ENCODE peak calls at places on chromosome 21, in nine cellular contexts. One of them, this sample, is unnamed.

GRCh38 chr21:46118871-46119564 is 21.1 kb downstream of the COL6A2 start:
- DNase-seq in stimulated activated CD8-positive, alpha-beta memory T cell treated with anti-CD3 and anti-CD28 coated beads, Interleukin-7, amount 100 ng/mL, for 1 hour: no peak
- DNase-seq in activated naive CD4-positive, alpha-beta T cell treated with anti-CD3 and anti-CD28 coated beads, Interleukin-2, amount 50 U/mL, for 16 hours: peak; percentile 7
- DNase-seq in germinal center: no peak
- DNase-seq in hepatocyte: no peak
- DNase-seq in ureter: no peak
- DNase-seq in tibial nerve: peak; percentile 9
- DNase-seq in IMR-90: no peak
- DNase-seq in adipocyte: no peak
- DNase-seq in this sample: no peak

GRCh38 chr21:42848932-42849758 is 30.2 kb downstream of the WDR4 start:
- DNase-seq in adipocyte: no peak
- DNase-seq in tibial nerve: no peak
- DNase-seq in IMR-90: no peak
- DNase-seq in germinal center: no peak
- DNase-seq in stimulated activated CD8-positive, alpha-beta memory T cell treated with anti-CD3 and anti-CD28 coated beads, Interleukin-7, amount 100 ng/mL, for 1 hour: no peak
- DNase-seq in ureter: no peak
- DNase-seq in activated naive CD4-positive, alpha-beta T cell treated with anti-CD3 and anti-CD28 coated beads, Interleukin-2, amount 50 U/mL, for 16 hours: no peak
- DNase-seq in hepatocyte: no peak
- DNase-seq in this sample: no peak

GRCh38 chr21:17848228-17848627 is 29.1 kb upstream of the C21orf91 start:
- DNase-seq in stimulated activated CD8-positive, alpha-beta memory T cell treated with anti-CD3 and anti-CD28 coated beads, Interleukin-7, amount 100 ng/mL, for 1 hour: no peak
- DNase-seq in activated naive CD4-positive, alpha-beta T cell treated with anti-CD3 and anti-CD28 coated beads, Interleukin-2, amount 50 U/mL, for 16 hours: no peak
- DNase-seq in ureter: peak; percentile 44
- DNase-seq in hepatocyte: peak; percentile 9
- DNase-seq in IMR-90: peak; percentile 97
- DNase-seq in adipocyte: peak; percentile 79
- DNase-seq in germinal center: no peak
- DNase-seq in tibial nerve: no peak
- DNase-seq in this sample: no peak

GRCh38 chr21:36542312-36543101 is 62.6 kb upstream of the CLDN14 start:
- DNase-seq in adipocyte: no peak
- DNase-seq in ureter: no peak
- DNase-seq in IMR-90: no peak
- DNase-seq in tibial nerve: no peak
- DNase-seq in hepatocyte: peak; percentile 23
- DNase-seq in stimulated activated CD8-positive, alpha-beta memory T cell treated with anti-CD3 and anti-CD28 coated beads, Interleukin-7, amount 100 ng/mL, for 1 hour: no peak
- DNase-seq in activated naive CD4-positive, alpha-beta T cell treated with anti-CD3 and anti-CD28 coated beads, Interleukin-2, amount 50 U/mL, for 16 hours: no peak
- DNase-seq in germinal center: peak; percentile 78
- DNase-seq in this sample: peak; percentile 48

GRCh38 chr21:44377201-44377921 is 23.9 kb downstream of the TRPM2 start:
- DNase-seq in IMR-90: no peak
- DNase-seq in stimulated activated CD8-positive, alpha-beta memory T cell treated with anti-CD3 and anti-CD28 coated beads, Interleukin-7, amount 100 ng/mL, for 1 hour: no peak
- DNase-seq in ureter: peak; percentile 43
- DNase-seq in hepatocyte: no peak
- DNase-seq in adipocyte: no peak
- DNase-seq in germinal center: no peak
- DNase-seq in activated naive CD4-positive, alpha-beta T cell treated with anti-CD3 and anti-CD28 coated beads, Interleukin-2, amount 50 U/mL, for 16 hours: no peak
- DNase-seq in tibial nerve: no peak
- DNase-seq in this sample: no peak

GRCh38 chr21:45256912-45257672 is 30.6 kb downstream of the POFUT2 start:
- DNase-seq in tibial nerve: no peak
- DNase-seq in stimulated activated CD8-positive, alpha-beta memory T cell treated with anti-CD3 and anti-CD28 coated beads, Interleukin-7, amount 100 ng/mL, for 1 hour: no peak
- DNase-seq in hepatocyte: no peak
- DNase-seq in IMR-90: no peak
- DNase-seq in adipocyte: no peak
- DNase-seq in germinal center: no peak
- DNase-seq in ureter: peak; percentile 38
- DNase-seq in activated naive CD4-positive, alpha-beta T cell treated with anti-CD3 and anti-CD28 coated beads, Interleukin-2, amount 50 U/mL, for 16 hours: no peak
- DNase-seq in this sample: no peak

GRCh38 chr21:45818904-45819285 is 162.7 kb upstream of the COL6A1 start:
- DNase-seq in IMR-90: peak; percentile 84
- DNase-seq in activated naive CD4-positive, alpha-beta T cell treated with anti-CD3 and anti-CD28 coated beads, Interleukin-2, amount 50 U/mL, for 16 hours: peak; percentile 88
- DNase-seq in hepatocyte: peak; percentile 69
- DNase-seq in ureter: peak; percentile 38
- DNase-seq in germinal center: no peak
- DNase-seq in stimulated activated CD8-positive, alpha-beta memory T cell treated with anti-CD3 and anti-CD28 coated beads, Interleukin-7, amount 100 ng/mL, for 1 hour: peak; percentile 11
- DNase-seq in tibial nerve: no peak
- DNase-seq in adipocyte: peak; percentile 44
- DNase-seq in this sample: no peak

GRCh38 chr21:17491716-17492414 is 21.0 kb upstream of the CXADR start:
- DNase-seq in ureter: no peak
- DNase-seq in adipocyte: peak; percentile 92
- DNase-seq in IMR-90: peak; percentile 99
- DNase-seq in stimulated activated CD8-positive, alpha-beta memory T cell treated with anti-CD3 and anti-CD28 coated beads, Interleukin-7, amount 100 ng/mL, for 1 hour: no peak
- DNase-seq in tibial nerve: no peak
- DNase-seq in activated naive CD4-positive, alpha-beta T cell treated with anti-CD3 and anti-CD28 coated beads, Interleukin-2, amount 50 U/mL, for 16 hours: no peak
- DNase-seq in germinal center: no peak
- DNase-seq in hepatocyte: peak; percentile 21
- DNase-seq in this sample: no peak

GRCh38 chr21:34878501-34878900 is 170.6 kb downstream of the RUNX1 start:
- DNase-seq in hepatocyte: no peak
- DNase-seq in adipocyte: no peak
- DNase-seq in germinal center: no peak
- DNase-seq in ureter: peak; percentile 63
- DNase-seq in activated naive CD4-positive, alpha-beta T cell treated with anti-CD3 and anti-CD28 coated beads, Interleukin-2, amount 50 U/mL, for 16 hours: no peak
- DNase-seq in tibial nerve: no peak
- DNase-seq in stimulated activated CD8-positive, alpha-beta memory T cell treated with anti-CD3 and anti-CD28 coated beads, Interleukin-7, amount 100 ng/mL, for 1 hour: no peak
- DNase-seq in IMR-90: no peak
- DNase-seq in this sample: no peak

GRCh38 chr21:44914176-44914874 is 6.4 kb downstream of the ITGB2 start:
- DNase-seq in germinal center: peak; percentile 49
- DNase-seq in ureter: no peak
- DNase-seq in hepatocyte: no peak
- DNase-seq in activated naive CD4-positive, alpha-beta T cell treated with anti-CD3 and anti-CD28 coated beads, Interleukin-2, amount 50 U/mL, for 16 hours: no peak
- DNase-seq in IMR-90: no peak
- DNase-seq in tibial nerve: no peak
- DNase-seq in adipocyte: no peak
- DNase-seq in stimulated activated CD8-positive, alpha-beta memory T cell treated with anti-CD3 and anti-CD28 coated beads, Interleukin-7, amount 100 ng/mL, for 1 hour: no peak
- DNase-seq in this sample: peak; percentile 72

GRCh38 chr21:26506951-26507350 is 66.1 kb downstream of the CYYR1 start:
- DNase-seq in hepatocyte: peak; percentile 11
- DNase-seq in tibial nerve: no peak
- DNase-seq in IMR-90: peak; percentile 7
- DNase-seq in adipocyte: peak; percentile 81
- DNase-seq in germinal center: no peak
- DNase-seq in stimulated activated CD8-positive, alpha-beta memory T cell treated with anti-CD3 and anti-CD28 coated beads, Interleukin-7, amount 100 ng/mL, for 1 hour: no peak
- DNase-seq in ureter: no peak
- DNase-seq in activated naive CD4-positive, alpha-beta T cell treated with anti-CD3 and anti-CD28 coated beads, Interleukin-2, amount 50 U/mL, for 16 hours: no peak
- DNase-seq in this sample: no peak

GRCh38 chr21:42541618-42542017 is 28.0 kb downstream of the SLC37A1 start:
- DNase-seq in IMR-90: no peak
- DNase-seq in tibial nerve: no peak
- DNase-seq in germinal center: no peak
- DNase-seq in adipocyte: no peak
- DNase-seq in activated naive CD4-positive, alpha-beta T cell treated with anti-CD3 and anti-CD28 coated beads, Interleukin-2, amount 50 U/mL, for 16 hours: no peak
- DNase-seq in stimulated activated CD8-positive, alpha-beta memory T cell treated with anti-CD3 and anti-CD28 coated beads, Interleukin-7, amount 100 ng/mL, for 1 hour: no peak
- DNase-seq in ureter: no peak
- DNase-seq in hepatocyte: no peak
- DNase-seq in this sample: no peak

GRCh38 chr21:42414928-42415769 is 11.4 kb downstream of the UBASH3A start:
- DNase-seq in ureter: no peak
- DNase-seq in tibial nerve: no peak
- DNase-seq in activated naive CD4-positive, alpha-beta T cell treated with anti-CD3 and anti-CD28 coated beads, Interleukin-2, amount 50 U/mL, for 16 hours: peak; percentile 93
- DNase-seq in stimulated activated CD8-positive, alpha-beta memory T cell treated with anti-CD3 and anti-CD28 coated beads, Interleukin-7, amount 100 ng/mL, for 1 hour: peak; percentile 73
- DNase-seq in IMR-90: peak; percentile 78
- DNase-seq in germinal center: peak; percentile 69
- DNase-seq in hepatocyte: no peak
- DNase-seq in adipocyte: peak; percentile 8
- DNase-seq in this sample: no peak

GRCh38 chr21:43911935-43912487 is 47.0 kb downstream of the AGPAT3 start:
- DNase-seq in hepatocyte: no peak
- DNase-seq in tibial nerve: no peak
- DNase-seq in activated naive CD4-positive, alpha-beta T cell treated with anti-CD3 and anti-CD28 coated beads, Interleukin-2, amount 50 U/mL, for 16 hours: no peak
- DNase-seq in adipocyte: no peak
- DNase-seq in germinal center: no peak
- DNase-seq in stimulated activated CD8-positive, alpha-beta memory T cell treated with anti-CD3 and anti-CD28 coated beads, Interleukin-7, amount 100 ng/mL, for 1 hour: no peak
- DNase-seq in ureter: no peak
- DNase-seq in IMR-90: no peak
- DNase-seq in this sample: no peak

GRCh38 chr21:8989261-8989882 is 1532.0 kb upstream of the TPTE start:
- DNase-seq in IMR-90: no peak
- DNase-seq in hepatocyte: no peak
- DNase-seq in ureter: no peak
- DNase-seq in activated naive CD4-positive, alpha-beta T cell treated with anti-CD3 and anti-CD28 coated beads, Interleukin-2, amount 50 U/mL, for 16 hours: no peak
- DNase-seq in stimulated activated CD8-positive, alpha-beta memory T cell treated with anti-CD3 and anti-CD28 coated beads, Interleukin-7, amount 100 ng/mL, for 1 hour: no peak
- DNase-seq in germinal center: no peak
- DNase-seq in tibial nerve: no peak
- DNase-seq in adipocyte: no peak
- DNase-seq in this sample: peak; percentile 41

GRCh38 chr21:15289896-15290841 is 225.4 kb upstream of the NRIP1 start:
- DNase-seq in ureter: no peak
- DNase-seq in germinal center: no peak
- DNase-seq in hepatocyte: peak; percentile 62
- DNase-seq in tibial nerve: no peak
- DNase-seq in adipocyte: no peak
- DNase-seq in IMR-90: no peak
- DNase-seq in activated naive CD4-positive, alpha-beta T cell treated with anti-CD3 and anti-CD28 coated beads, Interleukin-2, amount 50 U/mL, for 16 hours: no peak
- DNase-seq in stimulated activated CD8-positive, alpha-beta memory T cell treated with anti-CD3 and anti-CD28 coated beads, Interleukin-7, amount 100 ng/mL, for 1 hour: no peak
- DNase-seq in this sample: no peak

GRCh38 chr21:38993561-38993960 is 187.8 kb downstream of the ETS2 start:
- DNase-seq in IMR-90: peak; percentile 92
- DNase-seq in stimulated activated CD8-positive, alpha-beta memory T cell treated with anti-CD3 and anti-CD28 coated beads, Interleukin-7, amount 100 ng/mL, for 1 hour: no peak
- DNase-seq in adipocyte: peak; percentile 93
- DNase-seq in germinal center: no peak
- DNase-seq in tibial nerve: no peak
- DNase-seq in ureter: peak; percentile 87
- DNase-seq in activated naive CD4-positive, alpha-beta T cell treated with anti-CD3 and anti-CD28 coated beads, Interleukin-2, amount 50 U/mL, for 16 hours: no peak
- DNase-seq in hepatocyte: peak; percentile 71
- DNase-seq in this sample: no peak

GRCh38 chr21:17732306-17732705 is 86.8 kb downstream of the C21orf91 start:
- DNase-seq in activated naive CD4-positive, alpha-beta T cell treated with anti-CD3 and anti-CD28 coated beads, Interleukin-2, amount 50 U/mL, for 16 hours: no peak
- DNase-seq in adipocyte: peak; percentile 36
- DNase-seq in tibial nerve: no peak
- DNase-seq in germinal center: no peak
- DNase-seq in hepatocyte: no peak
- DNase-seq in stimulated activated CD8-positive, alpha-beta memory T cell treated with anti-CD3 and anti-CD28 coated beads, Interleukin-7, amount 100 ng/mL, for 1 hour: no peak
- DNase-seq in IMR-90: peak; percentile 5
- DNase-seq in ureter: no peak
- DNase-seq in this sample: no peak

GRCh38 chr21:33348728-33349127 is 24.0 kb downstream of the IFNAR1 start:
- DNase-seq in stimulated activated CD8-positive, alpha-beta memory T cell treated with anti-CD3 and anti-CD28 coated beads, Interleukin-7, amount 100 ng/mL, for 1 hour: no peak
- DNase-seq in IMR-90: no peak
- DNase-seq in hepatocyte: no peak
- DNase-seq in activated naive CD4-positive, alpha-beta T cell treated with anti-CD3 and anti-CD28 coated beads, Interleukin-2, amount 50 U/mL, for 16 hours: no peak
- DNase-seq in germinal center: no peak
- DNase-seq in tibial nerve: no peak
- DNase-seq in ureter: no peak
- DNase-seq in adipocyte: peak; percentile 18
- DNase-seq in this sample: no peak

GRCh38 chr21:46195595-46196195 is 11.4 kb upstream of the SPATC1L start:
- DNase-seq in activated naive CD4-positive, alpha-beta T cell treated with anti-CD3 and anti-CD28 coated beads, Interleukin-2, amount 50 U/mL, for 16 hours: no peak
- DNase-seq in tibial nerve: peak; percentile 2
- DNase-seq in IMR-90: no peak
- DNase-seq in adipocyte: no peak
- DNase-seq in hepatocyte: peak; percentile 2
- DNase-seq in germinal center: no peak
- DNase-seq in stimulated activated CD8-positive, alpha-beta memory T cell treated with anti-CD3 and anti-CD28 coated beads, Interleukin-7, amount 100 ng/mL, for 1 hour: no peak
- DNase-seq in ureter: peak; percentile 39
- DNase-seq in this sample: no peak